ENCODE peak calls at places on chromosomes 2 and 18, in four cellular contexts. One of them, this sample, is unnamed.

GRCh38 chr2:74119324-74119723 is 28.4 kb downstream of the BOLA3 start:
- DNase-seq in H1: no peak
- DNase-seq in H9: no peak
- DNase-seq in IMR-90: no peak
- DNase-seq in this sample: no peak

GRCh38 chr2:69177063-69177771 is 164.2 kb downstream of the ANTXR1 start:
- DNase-seq in H9: peak; percentile 70
- DNase-seq in H1: peak; percentile 49
- DNase-seq in IMR-90: peak; percentile 96
- DNase-seq in this sample: peak; percentile 86

GRCh38 chr18:9996104-9996503 is 82.3 kb downstream of the VAPA start:
- DNase-seq in H9: no peak
- DNase-seq in IMR-90: peak; percentile 49
- DNase-seq in H1: no peak
- DNase-seq in this sample: no peak

GRCh38 chr18:10304853-10305252 is 149.6 kb upstream of the APCDD1 start:
- DNase-seq in IMR-90: peak; percentile 79
- DNase-seq in H1: no peak
- DNase-seq in H9: no peak
- DNase-seq in this sample: no peak

GRCh38 chr2:237488901-237489860 is 2.1 kb downstream of the MLPH start:
- DNase-seq in H1: no peak
- DNase-seq in IMR-90: peak; percentile 45
- DNase-seq in H9: no peak
- DNase-seq in this sample: peak; percentile 63

GRCh38 chr2:25041307-25041927 is 459 bp upstream of the EFR3B start:
- DNase-seq in H1: peak; percentile 83
- DNase-seq in IMR-90: peak; percentile 32
- DNase-seq in H9: peak; percentile 89
- DNase-seq in this sample: peak; percentile 84

GRCh38 chr2:203002054-203002821 is 12.4 kb upstream of the NBEAL1 start:
- DNase-seq in H1: no peak
- DNase-seq in H9: no peak
- DNase-seq in IMR-90: peak; percentile 55
- DNase-seq in this sample: no peak

GRCh38 chr2:85666016-85666415 is 2.0 kb downstream of the SFTPB start:
- DNase-seq in IMR-90: no peak
- DNase-seq in H9: no peak
- DNase-seq in H1: no peak
- DNase-seq in this sample: no peak

GRCh38 chr2:8076453-8077284 is 605.2 kb upstream of the ID2 start:
- DNase-seq in IMR-90: no peak
- DNase-seq in H9: no peak
- DNase-seq in H1: no peak
- DNase-seq in this sample: no peak

GRCh38 chr18:13587477-13587876 is 138.9 kb downstream of the FAM210A start:
- DNase-seq in H1: no peak
- DNase-seq in IMR-90: no peak
- DNase-seq in H9: no peak
- DNase-seq in this sample: no peak

GRCh38 chr18:76281565-76281964 is 213.5 kb downstream of the ZNF516 start:
- DNase-seq in IMR-90: no peak
- DNase-seq in H9: no peak
- DNase-seq in H1: no peak
- DNase-seq in this sample: no peak

GRCh38 chr2:45432406-45432805 is 178.7 kb downstream of the SRBD1 start:
- DNase-seq in IMR-90: peak; percentile 12
- DNase-seq in H1: no peak
- DNase-seq in H9: no peak
- DNase-seq in this sample: no peak

GRCh38 chr2:209314641-209315040 is 109.2 kb upstream of the MAP2 start:
- DNase-seq in H9: no peak
- DNase-seq in H1: no peak
- DNase-seq in IMR-90: no peak
- DNase-seq in this sample: peak; percentile 59

GRCh38 chr18:75113455-75113854 is 95.5 kb downstream of the PTGR3 start:
- DNase-seq in H1: no peak
- DNase-seq in IMR-90: no peak
- DNase-seq in H9: no peak
- DNase-seq in this sample: no peak

GRCh38 chr2:38406597-38407110 is 29.6 kb upstream of the ATL2 start:
- DNase-seq in H1: no peak
- DNase-seq in IMR-90: no peak
- DNase-seq in H9: no peak
- DNase-seq in this sample: peak; percentile 72

GRCh38 chr2:112714836-112715631 is 5.8 kb upstream of the NT5DC4 start:
- DNase-seq in H1: no peak
- DNase-seq in H9: no peak
- DNase-seq in IMR-90: peak; percentile 61
- DNase-seq in this sample: no peak

GRCh38 chr2:105406221-105406620 is 7.4 kb upstream of the FHL2 start:
- DNase-seq in H9: no peak
- DNase-seq in IMR-90: peak; percentile 87
- DNase-seq in H1: no peak
- DNase-seq in this sample: no peak

GRCh38 chr2:223475901-223476300 is 126.3 kb downstream of the SCG2 start:
- DNase-seq in H9: no peak
- DNase-seq in H1: no peak
- DNase-seq in IMR-90: no peak
- DNase-seq in this sample: peak; percentile 10
- H4K5ac ChIP-seq in H9: no peak overlapping the region
- H4K5ac ChIP-seq in H1: no peak overlapping the region
- H4K5ac ChIP-seq in IMR-90: no peak overlapping the region
- H4K5ac ChIP-seq in this sample: no peak overlapping the region

GRCh38 chr2:238498691-238499295 is 72.1 kb downstream of the ASB1 start:
- DNase-seq in IMR-90: no peak
- DNase-seq in H9: peak; percentile 17
- DNase-seq in H1: peak; percentile 33
- DNase-seq in this sample: no peak

GRCh38 chr2:238497610-238498005 is 70.9 kb downstream of the ASB1 start:
- DNase-seq in IMR-90: no peak
- DNase-seq in H9: peak; percentile 10
- DNase-seq in H1: peak; percentile 23
- DNase-seq in this sample: no peak

GRCh38 chr2:238498188-238498587 is 71.5 kb downstream of the ASB1 start:
- DNase-seq in IMR-90: no peak
- DNase-seq in H1: peak; percentile 30
- DNase-seq in H9: peak; percentile 8
- DNase-seq in this sample: no peak

GRCh38 chr2:238495422-238495821 is 68.7 kb downstream of the ASB1 start:
- DNase-seq in H1: peak; percentile 14
- DNase-seq in H9: no peak
- DNase-seq in IMR-90: no peak
- DNase-seq in this sample: no peak

DNA sequence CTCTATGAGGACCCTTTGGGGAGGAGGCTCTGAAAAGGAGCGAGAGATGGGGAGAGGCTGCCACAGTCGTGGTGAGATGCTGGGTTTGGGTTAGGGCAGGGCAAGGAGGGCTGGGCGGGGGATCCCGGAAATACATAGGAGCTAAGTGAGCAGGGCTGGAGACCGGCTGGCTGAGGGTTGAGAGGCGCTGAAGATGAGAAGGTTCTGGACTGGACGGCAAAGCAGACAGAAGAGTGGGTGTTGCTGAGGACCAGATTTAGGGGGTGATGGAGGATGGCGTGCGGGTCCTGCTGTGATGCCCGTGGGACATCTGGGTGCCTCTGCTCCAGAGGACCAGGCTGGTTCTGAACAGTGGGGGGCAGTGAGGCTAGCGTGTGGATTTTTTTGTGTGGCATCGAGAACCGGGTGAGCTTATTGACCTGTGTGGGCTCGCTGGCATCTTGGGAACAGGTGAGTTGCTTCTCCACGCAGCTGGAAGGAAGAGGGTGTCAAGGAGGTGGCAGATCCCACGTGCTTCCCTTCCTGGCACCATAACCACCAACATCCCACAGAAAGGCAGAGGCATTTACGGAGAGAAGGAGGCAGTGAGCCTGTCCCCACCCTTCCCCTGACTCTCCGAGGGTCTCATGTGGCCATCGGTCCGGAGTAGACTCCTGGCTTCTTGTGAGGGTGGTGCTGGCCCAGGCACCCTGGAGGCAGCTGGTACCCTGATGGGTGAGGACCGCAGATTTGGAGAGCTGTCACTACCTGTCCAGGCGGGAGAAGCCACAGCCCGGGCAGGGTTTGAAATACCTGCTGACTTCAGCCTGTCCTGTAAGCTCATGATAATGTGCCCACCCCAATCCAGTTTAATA is 70.3 kb downstream of the ASB1 start:
- DNase-seq in IMR-90: no peak
- DNase-seq in H9: peak; percentile 16
- DNase-seq in H1: peak; percentile 35
- DNase-seq in this sample: no peak
- H3K23ac ChIP-seq in IMR-90: no peak overlapping the region
- H3K23ac ChIP-seq in H9: no peak overlapping the region
- H3K23ac ChIP-seq in H1: no peak overlapping the region
- H3K23ac ChIP-seq in this sample: no peak overlapping the region

DNA sequence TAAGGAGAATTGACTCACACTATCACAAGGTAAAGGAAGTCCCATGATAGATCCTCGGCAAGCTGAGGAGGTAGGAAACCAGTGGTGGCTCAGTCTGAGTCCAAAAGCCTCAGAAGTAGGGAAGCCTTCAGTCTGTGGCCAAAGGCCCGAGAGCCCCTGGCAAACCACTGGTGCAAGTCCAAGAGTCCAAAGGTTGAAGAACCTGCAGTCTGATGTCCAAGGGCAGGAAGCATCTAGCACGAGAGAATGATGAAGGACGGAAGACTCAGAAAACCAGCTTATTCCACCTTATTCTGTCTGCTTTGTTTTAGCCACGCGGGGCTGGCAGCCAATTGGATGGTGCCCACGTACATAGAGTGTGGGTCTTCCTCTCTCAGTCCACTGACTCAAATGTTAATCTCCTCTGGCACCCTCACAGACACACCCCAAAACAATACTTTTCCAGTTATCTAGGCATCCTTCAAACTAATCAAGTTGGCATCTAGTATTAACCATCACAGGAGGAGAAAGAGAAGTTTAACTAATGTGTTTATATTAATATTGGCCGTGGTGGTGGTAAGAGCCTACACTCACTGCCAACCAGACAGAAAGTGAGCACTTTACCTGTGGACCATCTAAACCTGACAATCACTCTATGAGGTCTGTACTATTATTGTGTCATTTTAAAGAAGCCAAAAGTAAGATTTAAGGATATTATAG is 8.1 kb upstream of the TRIB2 start:
- DNase-seq in H1: no peak
- DNase-seq in H9: no peak
- DNase-seq in IMR-90: no peak
- DNase-seq in this sample: no peak
- H4K8ac ChIP-seq in H1: no peak overlapping the region
- H4K8ac ChIP-seq in H9: no peak overlapping the region
- H4K8ac ChIP-seq in IMR-90: no peak overlapping the region
- H4K8ac ChIP-seq in this sample: no peak overlapping the region

GRCh38 chr2:199923924-199924323 is 12.8 kb downstream of the C2orf69 start:
- DNase-seq in H9: no peak
- DNase-seq in IMR-90: no peak
- DNase-seq in H1: no peak
- DNase-seq in this sample: no peak

GRCh38 chr2:199932312-199932855 is 21.3 kb downstream of the C2orf69 start:
- DNase-seq in H1: no peak
- DNase-seq in IMR-90: no peak
- DNase-seq in H9: no peak
- DNase-seq in this sample: no peak

GRCh38 chr2:199929257-199929656 is 18.2 kb downstream of the C2orf69 start:
- DNase-seq in IMR-90: no peak
- DNase-seq in H9: no peak
- DNase-seq in H1: no peak
- DNase-seq in this sample: no peak

GRCh38 chr2:199928626-199929025 is 17.5 kb downstream of the C2orf69 start:
- DNase-seq in IMR-90: no peak
- DNase-seq in H1: no peak
- DNase-seq in H9: no peak
- DNase-seq in this sample: no peak

DNA sequence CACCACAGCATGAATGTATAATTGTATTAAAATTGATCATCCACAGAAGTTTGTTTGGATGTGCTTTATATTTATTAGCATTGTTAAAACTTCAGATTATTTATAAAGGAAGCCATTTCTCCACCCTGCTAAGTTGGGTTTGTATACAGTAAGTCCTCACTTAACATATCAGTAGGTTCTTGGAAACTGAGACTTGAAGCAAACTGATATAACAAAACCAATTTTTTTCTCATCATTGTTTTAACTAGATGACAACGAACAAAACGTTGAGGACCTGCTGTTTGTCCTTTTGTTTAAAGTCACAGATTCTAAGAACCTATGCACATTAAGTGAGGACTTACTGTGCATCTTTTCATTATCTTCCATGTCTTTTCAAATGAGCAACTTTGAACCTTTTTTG is 17.1 kb downstream of the C2orf69 start:
- DNase-seq in H1: no peak
- DNase-seq in H9: no peak
- DNase-seq in IMR-90: no peak
- DNase-seq in this sample: no peak
- H4K5ac ChIP-seq in H1: peak overlapping the region; percentile 65
- H4K5ac ChIP-seq in H9: no peak overlapping the region
- H4K5ac ChIP-seq in IMR-90: no peak overlapping the region
- H4K5ac ChIP-seq in this sample: no peak overlapping the region

GRCh38 chr2:128820427-128820826 is 501.8 kb upstream of the HS6ST1 start:
- DNase-seq in IMR-90: no peak
- DNase-seq in H9: no peak
- DNase-seq in H1: no peak
- DNase-seq in this sample: no peak

GRCh38 chr2:128817171-128817570 is 498.5 kb upstream of the HS6ST1 start:
- DNase-seq in IMR-90: no peak
- DNase-seq in H1: no peak
- DNase-seq in H9: peak; percentile 26
- DNase-seq in this sample: peak; percentile 49

GRCh38 chr2:128819092-128819491 is 500.4 kb upstream of the HS6ST1 start:
- DNase-seq in IMR-90: no peak
- DNase-seq in H1: no peak
- DNase-seq in H9: no peak
- DNase-seq in this sample: no peak

DNA sequence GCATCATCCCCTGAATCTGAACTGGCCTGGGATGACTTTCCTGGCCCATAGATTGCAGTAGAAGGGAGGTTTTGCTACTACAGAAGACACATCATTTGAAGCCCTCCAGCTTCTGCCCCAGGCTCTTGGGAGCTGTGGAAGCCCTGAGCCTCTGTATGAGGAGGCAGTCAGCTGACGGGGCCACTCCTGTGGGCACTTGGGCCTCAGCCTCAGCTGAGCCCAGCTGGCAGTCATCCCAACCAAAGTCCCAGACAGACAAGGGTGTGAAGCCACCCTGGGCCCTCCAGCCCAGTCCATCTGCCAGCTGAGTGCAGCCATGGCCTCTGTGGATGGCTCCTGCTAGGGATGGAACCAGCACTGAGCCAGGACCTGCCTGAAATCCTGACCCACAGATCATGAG is 502.3 kb upstream of the HS6ST1 start:
- DNase-seq in H1: no peak
- DNase-seq in IMR-90: no peak
- DNase-seq in H9: no peak
- DNase-seq in this sample: no peak
- H3K23ac ChIP-seq in H1: no peak overlapping the region
- H3K23ac ChIP-seq in IMR-90: no peak overlapping the region
- H3K23ac ChIP-seq in H9: no peak overlapping the region
- H3K23ac ChIP-seq in this sample: no peak overlapping the region

This sample was measured in mesendoderm.